ENCODE peak calls at places on chromosomes 11 and 22, in four cellular contexts. E, R, L and Z are unnamed samples.
A peak's percentile ranks its signal among the peaks of the same experiment; 100 is the strongest.

GRCh38 chr11:60363542-60364525 is 14.5 kb upstream of the MS4A7 start:
- DNase-seq in E (no peak), R (peak; percentile 71), L (peak; percentile 59), Z (peak; percentile 5)

GRCh38 chr11:116812109-116812508 is 11.0 kb downstream of the APOA4 start:
- DNase-seq in E (no peak), R (peak; percentile 13), L (no peak), Z (no peak)

GRCh38 chr11:61917357-61918109 is at the start of gene RAB3IL1:
- DNase-seq in E (peak; percentile 78), R (peak; percentile 56), L (peak; percentile 74), Z (no peak)

GRCh38 chr11:45025716-45026492 is 75.2 kb upstream of the TP53I11 start:
- DNase-seq in E (peak; percentile 72), R (no peak), L (peak; percentile 53), Z (no peak)

GRCh38 chr11:91538065-91538464 is 686.6 kb upstream of the FAT3 start:
- DNase-seq in E (no peak), R (no peak), L (no peak), Z (no peak)

GRCh38 chr11:113082501-113082900 is 121.3 kb downstream of the NCAM1 start:
- DNase-seq in E (no peak), R (no peak), L (no peak), Z (no peak)

GRCh38 chr11:130782361-130783221 is 133.7 kb downstream of the SNX19 start:
- DNase-seq in E (no peak), R (no peak), L (peak; percentile 49), Z (no peak)

GRCh38 chr11:19508166-19508565 is 204.5 kb upstream of the NAV2 start:
- DNase-seq in E (no peak), R (peak; percentile 27), L (no peak), Z (no peak)

GRCh38 chr22:40331706-40332105 is 14.6 kb upstream of the ADSL start:
- DNase-seq in E (no peak), R (no peak), L (no peak), Z (no peak)

GRCh38 chr22:40334060-40334459 is 12.2 kb upstream of the ADSL start:
- DNase-seq in E (no peak), R (no peak), L (no peak), Z (no peak)

GRCh38 chr22:40329466-40329865 is 16.8 kb upstream of the ADSL start:
- DNase-seq in E (no peak), R (no peak), L (no peak), Z (no peak)

GRCh38 chr22:40334899-40335298 is 11.4 kb upstream of the ADSL start:
- DNase-seq in E (no peak), R (no peak), L (no peak), Z (no peak)

GRCh38 chr22:40332319-40332781 is 13.9 kb upstream of the ADSL start:
- DNase-seq in E (no peak), R (no peak), L (no peak), Z (no peak)
- H3K36me3 ChIP-seq in E (peaks cover 7% of the 10 kb centered on the region), R (no peaks in the 10 kb centered on the region), L (peaks cover 35% of the 10 kb centered on the region), Z (no peaks in the 10 kb centered on the region)

GRCh38 chr22:38080847-38081635 is 2.9 kb downstream of the SLC16A8 start:
- DNase-seq in E (peak; percentile 41), R (peak; percentile 39), L (no peak), Z (no peak)

GRCh38 chr22:38081636-38081940 is 2.4 kb downstream of the SLC16A8 start:
- DNase-seq in E (no peak), R (no peak), L (no peak), Z (no peak)

GRCh38 chr22:38080468-38080846 is 3.5 kb downstream of the SLC16A8 start:
- DNase-seq in E (no peak), R (no peak), L (no peak), Z (no peak)

GRCh38 chr22:38082986-38083710 is 836 bp downstream of the SLC16A8 start:
- DNase-seq in E (no peak), R (no peak), L (no peak), Z (no peak)

GRCh38 chr22:38081941-38082828 is 1.8 kb downstream of the SLC16A8 start:
- DNase-seq in E (no peak), R (no peak), L (no peak), Z (no peak)
- H3K4me3 ChIP-seq in E (peak overlapping the region; percentile 65), R (peak overlapping the region; percentile 51), L (peak overlapping the region; percentile 45), Z (no peak overlapping the region)

GRCh38 chr11:119470316-119471266 is 47.6 kb upstream of the THY1 start:
- DNase-seq in E (no peak), R (no peak), L (peak; percentile 43), Z (no peak)

GRCh38 chr11:119472856-119473222 is 49.9 kb upstream of the THY1 start:
- DNase-seq in E (no peak), R (no peak), L (no peak), Z (no peak)

GRCh38 chr11:119473226-119473625 is 50.3 kb upstream of the THY1 start:
- DNase-seq in E (no peak), R (no peak), L (no peak), Z (no peak)

GRCh38 chr11:119472186-119472855 is 49.3 kb upstream of the THY1 start:
- DNase-seq in E (no peak), R (peak; percentile 20), L (no peak), Z (no peak)

DNA sequence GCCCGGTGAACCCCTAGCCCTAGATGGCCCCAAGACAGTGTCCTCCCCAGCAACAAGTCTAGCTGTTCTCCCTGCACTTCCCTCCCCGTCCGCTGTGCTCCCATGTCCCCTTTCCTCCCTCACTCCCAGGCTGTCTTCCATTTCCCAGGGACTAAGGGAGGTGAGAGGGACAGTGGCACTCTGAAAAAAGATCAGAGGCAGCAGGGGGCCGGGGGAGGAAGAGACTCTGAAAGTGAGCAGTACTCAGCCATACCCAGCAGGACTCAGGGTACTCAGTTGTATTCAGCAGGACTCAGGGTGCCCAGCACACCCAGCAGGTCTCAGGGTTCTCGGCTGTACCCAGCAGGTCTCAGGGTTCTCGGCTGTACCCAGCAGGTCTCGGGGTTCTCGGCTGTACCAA is 48.4 kb upstream of the THY1 start:
- DNase-seq in E (no peak), R (no peak), L (no peak), Z (no peak)
- TF ChIP-seq CTCF in E (no peak), R (no peak), L (no peak), Z (no peak)

DNA sequence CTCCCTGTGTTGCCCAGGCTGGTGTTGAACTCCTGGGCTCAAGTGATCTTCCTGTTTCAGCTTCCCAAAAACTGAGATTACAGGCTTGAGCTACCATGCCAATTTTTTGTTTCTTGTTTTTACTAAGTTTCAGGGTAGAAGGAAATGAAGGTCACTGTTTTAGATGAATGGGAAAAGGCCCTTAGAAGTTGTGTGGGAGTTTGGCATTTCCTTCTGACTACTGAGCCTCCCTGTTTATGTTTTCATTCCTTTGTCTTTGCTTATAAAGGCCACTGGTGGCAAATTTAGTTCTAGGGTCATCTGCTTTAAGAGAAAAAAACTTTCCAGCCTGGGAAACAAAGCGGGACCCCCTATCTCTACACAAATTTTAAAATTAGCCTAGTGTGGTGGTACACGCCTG is 22.1 kb downstream of the SRPRA start:
- DNase-seq in E (no peak), R (no peak), L (no peak), Z (no peak)
- H3K36me3 ChIP-seq in E (peaks cover 73% of the 10 kb centered on the region), R (peaks cover 22% of the 10 kb centered on the region), L (peaks cover 26% of the 10 kb centered on the region), Z (no peaks in the 10 kb centered on the region)

GRCh38 chr11:35177370-35177769 is 38.4 kb downstream of the CD44 start:
- DNase-seq in E (no peak), R (no peak), L (no peak), Z (no peak)

GRCh38 chr11:35178862-35179261 is 39.9 kb downstream of the CD44 start:
- DNase-seq in E (no peak), R (no peak), L (no peak), Z (no peak)

GRCh38 chr11:35179466-35180135 is 40.6 kb downstream of the CD44 start:
- DNase-seq in E (no peak), R (no peak), L (no peak), Z (no peak)

GRCh38 chr11:35180311-35181233 is 41.6 kb downstream of the CD44 start:
- DNase-seq in E (no peak), R (no peak), L (no peak), Z (no peak)

DNA sequence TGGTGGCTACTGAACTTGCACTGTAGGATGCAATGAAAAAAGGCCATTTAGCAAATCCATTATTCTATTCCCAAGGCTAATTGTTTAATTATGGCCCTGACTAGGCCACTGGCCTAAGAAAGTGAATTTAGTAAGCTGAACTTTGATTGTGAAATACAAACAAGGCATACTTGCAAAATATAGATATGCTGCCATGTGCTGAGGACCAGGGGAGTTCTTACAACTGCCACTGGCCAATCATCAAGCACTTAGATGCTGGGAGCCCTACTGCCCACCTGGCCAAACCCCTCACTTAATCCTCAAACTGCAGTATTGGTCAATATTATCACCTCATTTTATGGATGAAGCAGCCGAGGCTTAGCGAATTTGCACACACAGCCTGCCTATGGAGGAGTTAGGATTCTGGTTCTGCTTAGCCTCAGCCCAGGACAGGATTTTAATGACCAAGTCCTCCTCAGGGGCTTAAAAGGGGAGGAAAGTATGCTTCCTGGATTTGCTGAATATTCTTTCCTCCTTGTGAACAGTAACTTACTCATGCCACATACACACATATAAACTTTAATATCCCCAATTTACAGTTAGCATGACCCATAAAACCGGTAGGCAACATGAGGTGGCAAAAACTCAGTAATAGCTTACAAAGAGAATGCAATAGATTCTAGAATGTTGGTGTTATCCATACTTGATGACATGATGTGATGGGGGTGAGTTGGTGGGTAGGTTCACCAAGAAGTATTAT is 39.3 kb downstream of the CD44 start:
- DNase-seq in E (no peak), R (no peak), L (no peak), Z (no peak)
- H3K4me3 ChIP-seq in E (no peak overlapping the region), R (no peak overlapping the region), L (no peak overlapping the region), Z (no peak overlapping the region)

GRCh38 chr11:71370895-71371673 is 77.1 kb downstream of the DHCR7 start:
- DNase-seq in E (no peak), R (no peak), L (no peak), Z (no peak)

GRCh38 chr11:71371674-71372069 is 76.5 kb downstream of the DHCR7 start:
- DNase-seq in E (no peak), R (no peak), L (no peak), Z (no peak)

GRCh38 chr11:71373791-71374454 is 74.3 kb downstream of the DHCR7 start:
- DNase-seq in E (no peak), R (no peak), L (no peak), Z (no peak)

GRCh38 chr11:71370020-71370747 is 78.0 kb downstream of the DHCR7 start:
- DNase-seq in E (no peak), R (no peak), L (no peak), Z (no peak)

DNA sequence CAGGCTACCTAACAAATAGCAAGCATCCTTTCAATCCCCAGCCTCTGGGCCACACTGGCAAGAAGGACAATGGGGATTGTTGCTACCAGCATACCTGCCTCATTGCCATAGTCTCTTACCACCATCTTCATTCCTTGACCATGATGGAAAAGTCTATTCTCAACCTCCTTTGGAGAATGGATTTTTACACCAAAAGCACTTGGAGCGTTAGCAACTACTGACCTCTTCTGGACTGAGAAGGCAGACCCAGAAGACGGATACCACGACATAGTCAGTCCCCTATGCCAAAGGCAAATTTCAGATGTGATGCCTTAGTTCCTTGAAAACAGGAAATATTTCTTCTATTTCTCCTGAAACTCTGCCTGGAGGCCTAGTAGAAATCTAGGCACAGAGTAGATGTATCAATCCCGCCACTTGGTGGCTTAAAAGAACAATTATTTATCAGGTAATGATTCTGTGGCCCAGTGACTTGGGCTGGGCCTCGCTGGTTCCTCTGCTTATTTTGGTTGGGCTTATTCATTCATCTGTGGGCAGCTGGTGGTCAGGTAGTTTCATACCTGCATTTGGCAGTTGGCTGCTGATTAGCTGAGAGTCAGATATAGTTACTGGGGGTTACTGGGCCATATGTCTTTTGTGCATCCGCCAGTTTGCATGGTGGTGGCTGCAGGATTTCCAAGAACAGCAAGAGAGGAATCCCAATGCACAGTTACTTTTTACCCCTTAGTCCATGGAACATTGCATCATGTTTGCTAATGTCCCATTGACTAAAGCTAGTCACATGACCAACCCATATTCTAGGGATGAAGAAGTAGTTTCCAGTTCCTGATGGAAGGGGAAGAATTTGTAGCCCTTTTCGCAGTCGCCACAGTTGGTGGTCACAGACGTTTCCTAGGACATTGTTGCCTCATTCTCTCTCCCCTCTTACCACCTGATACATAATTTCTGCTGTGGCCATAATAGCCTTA is 75.2 kb downstream of the DHCR7 start:
- DNase-seq in E (no peak), R (no peak), L (no peak), Z (no peak)
- TF ChIP-seq CTCF in E (peak; percentile 37), R (no peak), L (no peak), Z (peak; percentile 56)